ENCODE peak calls at places on chromosomes 13 and 19, in seven cellular contexts. L is kidney, M is colonic mucosa, Q is IMR-90, U is PC-3, E is GM12878, K is MM.1S. Y is an unnamed sample. For H3K36me3, the result is how much of the 10 kb centered on the place peaks cover.

GRCh38 chr13:36666482-36667264 is 7.1 kb upstream of the SERTM1 start:
- DNase-seq in L (no peak), M (no peak), Q (no peak), U (no peak), E (no peak), K (no peak), Y (no peak)

GRCh38 chr13:50358715-50359367 is 343.6 kb downstream of the KCNRG start:
- DNase-seq in L (no peak), M (no peak), Q (no peak), U (no peak), E (no peak), K (no peak), Y (no peak)

GRCh38 chr13:37175996-37176395 is 70.5 kb upstream of the CSNK1A1L start:
- DNase-seq in L (no peak), M (no peak), Q (peak), U (no peak), E (no peak), K (no peak), Y (peak)

GRCh38 chr13:74452881-74453280 is 318.7 kb upstream of the KLF12 start:
- DNase-seq in L (no peak), M (no peak), Q (no peak), U (no peak), E (no peak), K (no peak), Y (no peak)

GRCh38 chr19:48695743-48696352 is at the start of gene FUT2:
- DNase-seq in L (no peak), M (peak), Q (no peak), U (no peak), E (no peak), K (no peak), Y (no peak)

GRCh38 chr13:27006519-27007161 is 165.0 kb downstream of the USP12 start:
- DNase-seq in L (peak), M (peak), Q (peak), U (peak), E (no peak), K (no peak), Y (peak)

GRCh38 chr13:100365678-100366077 is 222.9 kb downstream of the GGACT start:
- DNase-seq in L (no peak), M (no peak), Q (peak), U (no peak), E (no peak), K (no peak), Y (peak)

GRCh38 chr13:96816874-96817273 is 177.4 kb downstream of the OXGR1 start:
- DNase-seq in L (no peak), M (no peak), Q (no peak), U (no peak), E (no peak), K (no peak), Y (no peak)

GRCh38 chr13:110824901-110825300 is 90.0 kb downstream of the ANKRD10 start:
- DNase-seq in L (no peak), M (no peak), Q (no peak), U (no peak), E (no peak), K (no peak), Y (no peak)

GRCh38 chr19:3357362-3357730 is 9.0 kb upstream of the NFIC start:
- DNase-seq in L (peak), M (no peak), Q (no peak), U (no peak), E (no peak), K (no peak), Y (no peak)

GRCh38 chr19:42219812-42220750 is at the start of gene ZNF526:
- DNase-seq in L (peak), M (peak), Q (peak), U (peak), E (peak), K (peak), Y (peak)

GRCh38 chr19:57719901-57720519 is 7.4 kb downstream of the ZNF671 start:
- DNase-seq in L (no peak), M (no peak), Q (no peak), U (no peak), E (no peak), K (no peak), Y (no peak)

GRCh38 chr13:106690779-106691178 is 122.8 kb upstream of the ARGLU1 start:
- DNase-seq in L (no peak), M (no peak), Q (no peak), U (no peak), E (no peak), K (no peak), Y (no peak)

GRCh38 chr13:31201341-31202024 is 1.7 kb downstream of the B3GLCT start:
- DNase-seq in L (no peak), M (no peak), Q (peak), U (peak), E (no peak), K (no peak), Y (peak)

GRCh38 chr13:50552424-50552966 is 291.0 kb downstream of the DLEU7 start:
- DNase-seq in L (no peak), M (no peak), Q (no peak), U (peak), E (no peak), K (no peak), Y (no peak)

GRCh38 chr19:36833430-36833829 is 4.8 kb downstream of the ZNF790 start:
- DNase-seq in L (no peak), M (no peak), Q (no peak), U (no peak), E (no peak), K (no peak), Y (no peak)

GRCh38 chr13:111326981-111327642 is 6.7 kb downstream of the TEX29 start:
- DNase-seq in L (no peak), M (no peak), Q (no peak), U (no peak), E (no peak), K (no peak), Y (no peak)

GRCh38 chr13:52617070-52618060 is 24.9 kb upstream of the HNRNPA1L2 start:
- DNase-seq in L (peak), M (peak), Q (peak), U (peak), E (peak), K (peak), Y (peak)

GRCh38 chr19:32748497-32748896 is 28.9 kb downstream of the TDRD12 start:
- DNase-seq in L (no peak), M (no peak), Q (no peak), U (peak), E (no peak), K (no peak), Y (no peak)

GRCh38 chr13:112928958-112929777 is 39.8 kb upstream of the MCF2L start:
- DNase-seq in L (no peak), M (peak), Q (peak), U (no peak), E (no peak), K (no peak), Y (peak)

GRCh38 chr19:29587518-29587986 is 18.5 kb upstream of the POP4 start:
- DNase-seq in L (no peak), M (no peak), Q (peak), U (peak), E (peak), K (no peak), Y (peak)

GRCh38 chr13:41496420-41497234 is 39.3 kb downstream of the RGCC start:
- DNase-seq in L (no peak), M (no peak), Q (peak), U (no peak), E (no peak), K (peak), Y (peak)

GRCh38 chr19:7926021-7926726 is at the start of gene CTXN1:
- DNase-seq in L (peak), M (peak), Q (no peak), U (peak), E (no peak), K (peak), Y (peak)

GRCh38 chr13:30308548-30308947 is 1.2 kb upstream of the KATNAL1 start:
- DNase-seq in L (no peak), M (no peak), Q (peak), U (no peak), E (no peak), K (no peak), Y (peak)

GRCh38 chr13:20431080-20431479 is 94.6 kb downstream of the CRYL1 start:
- DNase-seq in L (peak), M (no peak), Q (no peak), U (no peak), E (no peak), K (no peak), Y (no peak)

GRCh38 chr13:61728468-61728867 is 312.8 kb upstream of the PCDH20 start:
- DNase-seq in L (no peak), M (no peak), Q (no peak), U (no peak), E (no peak), K (no peak), Y (peak)

GRCh38 chr19:19510432-19510831 is 4.9 kb downstream of the TSSK6 start:
- DNase-seq in L (no peak), M (no peak), Q (no peak), U (no peak), E (no peak), K (no peak), Y (no peak)

GRCh38 chr19:46674416-46675178 is 13.6 kb upstream of the DACT3 start:
- DNase-seq in L (no peak), M (no peak), Q (peak), U (peak), E (no peak), K (no peak), Y (no peak)

GRCh38 chr19:31498781-31499180 is 149.5 kb upstream of the TSHZ3 start:
- DNase-seq in L (no peak), M (no peak), Q (no peak), U (no peak), E (no peak), K (no peak), Y (no peak)

GRCh38 chr13:99956473-99957349 is 14.9 kb downstream of the ZIC5 start:
- DNase-seq in L (no peak), M (no peak), Q (no peak), U (no peak), E (no peak), K (no peak), Y (no peak)

GRCh38 chr13:24683833-24684599 is 3.8 kb downstream of the ATP12A start:
- DNase-seq in L (no peak), M (peak), Q (peak), U (peak), E (no peak), K (peak), Y (no peak)

GRCh38 chr19:18452386-18452785 is 14.5 kb upstream of the ISYNA1 start:
- DNase-seq in L (no peak), M (no peak), Q (no peak), U (no peak), E (no peak), K (no peak), Y (no peak)
- H3K9ac ChIP-seq in L (no peak), M (no peak), Q (no peak), U (no peak), E (no peak), K (no peak), Y (no peak)

DNA sequence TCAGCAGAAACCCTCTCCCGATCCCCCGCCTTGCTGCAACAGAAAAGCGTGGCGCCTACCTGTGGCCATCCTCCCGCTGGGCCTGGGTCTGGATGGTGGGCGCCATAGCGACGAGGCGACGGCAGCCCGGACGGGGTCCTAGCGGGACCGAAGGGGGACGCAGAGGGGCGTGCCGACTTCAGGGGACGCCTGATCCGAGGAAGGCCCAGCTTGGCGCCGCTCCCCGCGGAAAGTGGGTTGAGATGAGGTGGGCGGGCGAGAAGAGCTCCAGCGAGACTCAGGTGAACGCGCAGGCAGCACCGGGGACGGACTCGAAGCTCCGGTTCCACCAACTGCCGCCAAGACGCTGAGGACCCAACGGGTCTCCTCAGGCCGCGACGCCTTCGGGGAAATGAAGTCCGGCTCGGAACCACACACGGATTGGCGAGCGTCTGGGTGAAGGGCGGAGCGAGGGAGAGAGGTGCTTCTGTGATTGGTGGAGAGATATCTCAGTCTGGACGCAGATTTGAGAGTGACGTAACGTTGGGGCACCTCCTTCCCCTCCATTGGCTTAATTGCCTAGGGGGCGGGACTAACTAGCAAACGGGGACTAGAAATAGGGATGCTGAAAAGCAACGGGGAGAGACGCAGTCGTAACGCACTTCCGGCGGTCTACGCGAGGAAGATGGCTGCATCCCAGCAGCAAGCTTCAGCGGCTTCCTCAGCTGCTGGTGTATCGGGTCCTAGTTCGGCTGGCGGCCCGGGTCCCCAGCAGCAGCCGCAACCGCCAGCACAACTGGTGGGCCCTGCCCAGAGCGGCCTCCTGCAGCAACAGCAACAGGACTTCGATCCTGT is at the start of the genes MED29 and PAF1:
- DNase-seq in L (peak), M (peak), Q (peak), U (peak), E (peak), K (peak), Y (peak)
- H3K36me3 ChIP-seq in L (under half), M (under half), Q (under half), U (under half), E (under half), K (under half), Y (under half)

DNA sequence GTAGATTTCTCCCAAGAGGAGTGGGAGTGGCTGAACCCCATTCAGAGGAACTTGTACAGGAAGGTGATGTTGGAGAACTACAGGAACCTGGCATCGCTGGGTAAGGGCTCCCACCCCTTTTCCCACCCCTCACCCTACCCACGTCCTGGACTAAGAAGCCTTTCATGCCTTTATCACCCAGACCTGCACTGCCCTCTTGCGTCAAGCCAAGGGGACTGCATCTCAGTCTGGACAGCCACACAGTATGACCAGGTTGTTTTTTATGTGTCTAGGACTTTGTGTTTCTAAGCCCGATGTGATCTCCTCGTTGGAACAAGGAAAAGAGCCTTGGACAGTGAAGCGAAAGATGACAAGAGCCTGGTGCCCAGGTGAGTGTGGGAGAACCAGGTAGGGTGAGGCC is 8.8 kb downstream of the ZFP28 start:
- DNase-seq in L (no peak), M (no peak), Q (no peak), U (no peak), E (no peak), K (no peak), Y (no peak)
- TF ChIP-seq CTCF in L (no peak), M (no peak), Q (no peak), U (no peak), E (no peak), K (peak), Y (peak)

GRCh38 chr13:65653548-65654078 is 1576.5 kb downstream of the PCDH9 start:
- DNase-seq in L (no peak), M (no peak), Q (no peak), U (no peak), E (no peak), K (peak), Y (no peak)
- H3K9ac ChIP-seq in L (no peak), M (no peak), Q (no peak), U (no peak), E (no peak), K (no peak), Y (no peak)

GRCh38 chr13:47463726-47464125 is 537.3 kb downstream of the SUCLA2 start:
- DNase-seq in L (no peak), M (no peak), Q (peak), U (no peak), E (no peak), K (no peak), Y (peak)

GRCh38 chr13:47459512-47459911 is 541.6 kb downstream of the SUCLA2 start:
- DNase-seq in L (no peak), M (no peak), Q (peak), U (peak), E (no peak), K (no peak), Y (peak)

GRCh38 chr13:47457631-47458030 is 543.4 kb downstream of the SUCLA2 start:
- DNase-seq in L (no peak), M (no peak), Q (peak), U (no peak), E (no peak), K (no peak), Y (peak)

DNA sequence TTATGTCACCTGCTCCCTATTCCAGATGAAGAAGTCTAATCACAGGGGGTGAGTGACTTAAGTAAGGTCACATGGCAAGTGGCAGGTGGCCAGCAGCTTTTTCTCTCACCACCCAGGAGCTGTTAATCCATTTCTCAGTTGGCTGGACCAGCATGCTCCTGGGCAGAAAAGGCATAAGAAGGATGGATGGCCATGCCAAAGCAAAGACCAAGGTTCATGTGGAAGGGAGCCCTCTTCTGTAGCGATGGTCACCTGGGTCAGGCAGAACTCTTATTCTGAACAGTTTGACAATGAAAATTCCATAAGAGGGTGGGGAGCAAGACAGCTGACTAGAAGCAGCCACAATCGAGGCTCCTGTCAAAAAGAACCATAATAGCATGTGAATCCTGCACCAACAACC is 538.1 kb downstream of the SUCLA2 start:
- DNase-seq in L (no peak), M (no peak), Q (no peak), U (no peak), E (no peak), K (no peak), Y (no peak)
- H3K36me3 ChIP-seq in L (under half), M (under half), Q (under half), U (under half), E (under half), K (under half), Y (under half)

Y was measured in fibroblast of lung.